ENCODE peak calls at places on chromosomes 6 and 20, in seven cellular contexts. One of them, this sample, is unnamed.

GRCh38 chr20:53763707-53764415 is 170.2 kb upstream of the ZNF217 start:
- DNase-seq in epithelial cell of esophagus: no peak
- DNase-seq in transverse colon: peak
- DNase-seq in AG04449: no peak
- DNase-seq in foreskin keratinocyte: no peak
- DNase-seq in fibroblast of lung: peak
- DNase-seq in NB4: no peak
- DNase-seq in this sample: no peak

GRCh38 chr6:34526241-34526972 is 29.7 kb downstream of the SPDEF start:
- DNase-seq in foreskin keratinocyte: no peak
- DNase-seq in transverse colon: no peak
- DNase-seq in NB4: peak
- DNase-seq in epithelial cell of esophagus: no peak
- DNase-seq in AG04449: no peak
- DNase-seq in fibroblast of lung: no peak
- DNase-seq in this sample: no peak

GRCh38 chr20:46900068-46900467 is 5.4 kb downstream of the EYA2 start:
- DNase-seq in epithelial cell of esophagus: no peak
- DNase-seq in AG04449: no peak
- DNase-seq in fibroblast of lung: no peak
- DNase-seq in NB4: peak
- DNase-seq in transverse colon: no peak
- DNase-seq in foreskin keratinocyte: no peak
- DNase-seq in this sample: no peak

GRCh38 chr6:106823732-106824351 is 150.7 kb downstream of the CD24 start:
- DNase-seq in NB4: no peak
- DNase-seq in transverse colon: peak
- DNase-seq in foreskin keratinocyte: no peak
- DNase-seq in fibroblast of lung: no peak
- DNase-seq in AG04449: no peak
- DNase-seq in epithelial cell of esophagus: peak
- DNase-seq in this sample: peak

GRCh38 chr20:2658414-2659354 is 5.3 kb downstream of the IDH3B start:
- DNase-seq in transverse colon: no peak
- DNase-seq in AG04449: no peak
- DNase-seq in NB4: peak
- DNase-seq in foreskin keratinocyte: no peak
- DNase-seq in fibroblast of lung: no peak
- DNase-seq in epithelial cell of esophagus: no peak
- DNase-seq in this sample: no peak

GRCh38 chr6:106608080-106608668 is 21.1 kb downstream of the RTN4IP1 start:
- DNase-seq in epithelial cell of esophagus: peak
- DNase-seq in AG04449: no peak
- DNase-seq in fibroblast of lung: peak
- DNase-seq in NB4: peak
- DNase-seq in foreskin keratinocyte: peak
- DNase-seq in transverse colon: peak
- DNase-seq in this sample: no peak

GRCh38 chr20:60477958-60478357 is 519.7 kb downstream of the CDH26 start:
- DNase-seq in AG04449: no peak
- DNase-seq in transverse colon: no peak
- DNase-seq in fibroblast of lung: no peak
- DNase-seq in foreskin keratinocyte: no peak
- DNase-seq in NB4: peak
- DNase-seq in epithelial cell of esophagus: no peak
- DNase-seq in this sample: no peak

GRCh38 chr20:24818056-24818455 is 131.0 kb upstream of the CST7 start:
- DNase-seq in NB4: no peak
- DNase-seq in AG04449: no peak
- DNase-seq in transverse colon: no peak
- DNase-seq in foreskin keratinocyte: no peak
- DNase-seq in epithelial cell of esophagus: no peak
- DNase-seq in fibroblast of lung: no peak
- DNase-seq in this sample: no peak

GRCh38 chr20:63863798-63864544 is 1.1 kb upstream of the TPD52L2 start:
- DNase-seq in transverse colon: peak
- DNase-seq in NB4: peak
- DNase-seq in fibroblast of lung: peak
- DNase-seq in foreskin keratinocyte: peak
- DNase-seq in epithelial cell of esophagus: peak
- DNase-seq in AG04449: no peak
- DNase-seq in this sample: peak

GRCh38 chr20:35283441-35284266 is 918 bp downstream of the EIF6 start:
- DNase-seq in fibroblast of lung: no peak
- DNase-seq in transverse colon: no peak
- DNase-seq in epithelial cell of esophagus: peak
- DNase-seq in NB4: peak
- DNase-seq in foreskin keratinocyte: no peak
- DNase-seq in AG04449: no peak
- DNase-seq in this sample: no peak

GRCh38 chr6:158781692-158782373 is 37.3 kb downstream of the EZR start:
- DNase-seq in AG04449: no peak
- DNase-seq in epithelial cell of esophagus: peak
- DNase-seq in transverse colon: peak
- DNase-seq in NB4: no peak
- DNase-seq in fibroblast of lung: no peak
- DNase-seq in foreskin keratinocyte: no peak
- DNase-seq in this sample: no peak

GRCh38 chr20:19993937-19994667 is 23.1 kb upstream of the NAA20 start:
- DNase-seq in NB4: no peak
- DNase-seq in foreskin keratinocyte: peak
- DNase-seq in transverse colon: no peak
- DNase-seq in fibroblast of lung: peak
- DNase-seq in epithelial cell of esophagus: peak
- DNase-seq in AG04449: no peak
- DNase-seq in this sample: no peak

GRCh38 chr6:36682328-36683144 is 4.0 kb downstream of the CDKN1A start:
- DNase-seq in NB4: peak
- DNase-seq in transverse colon: peak
- DNase-seq in fibroblast of lung: peak
- DNase-seq in AG04449: no peak
- DNase-seq in foreskin keratinocyte: peak
- DNase-seq in epithelial cell of esophagus: peak
- DNase-seq in this sample: no peak

GRCh38 chr6:117907600-117908245 is 659 bp downstream of the SLC35F1 start:
- DNase-seq in transverse colon: no peak
- DNase-seq in foreskin keratinocyte: no peak
- DNase-seq in NB4: no peak
- DNase-seq in epithelial cell of esophagus: peak
- DNase-seq in fibroblast of lung: no peak
- DNase-seq in AG04449: no peak
- DNase-seq in this sample: peak

GRCh38 chr6:111534366-111534765 is 51.3 kb upstream of the REV3L start:
- DNase-seq in AG04449: no peak
- DNase-seq in NB4: peak
- DNase-seq in transverse colon: peak
- DNase-seq in epithelial cell of esophagus: peak
- DNase-seq in fibroblast of lung: peak
- DNase-seq in foreskin keratinocyte: no peak
- DNase-seq in this sample: no peak

GRCh38 chr20:44967207-44967807 is 995 bp downstream of the STK4 start:
- DNase-seq in NB4: peak
- DNase-seq in foreskin keratinocyte: no peak
- DNase-seq in epithelial cell of esophagus: peak
- DNase-seq in transverse colon: peak
- DNase-seq in AG04449: no peak
- DNase-seq in fibroblast of lung: no peak
- DNase-seq in this sample: no peak

GRCh38 chr6:150143521-150144293 is 863 bp downstream of the PPP1R14C start:
- DNase-seq in transverse colon: peak
- DNase-seq in NB4: no peak
- DNase-seq in foreskin keratinocyte: no peak
- DNase-seq in epithelial cell of esophagus: no peak
- DNase-seq in fibroblast of lung: no peak
- DNase-seq in AG04449: no peak
- DNase-seq in this sample: peak

GRCh38 chr6:20693466-20694063 is 159.3 kb downstream of the CDKAL1 start:
- DNase-seq in fibroblast of lung: peak
- DNase-seq in epithelial cell of esophagus: peak
- DNase-seq in foreskin keratinocyte: no peak
- DNase-seq in AG04449: peak
- DNase-seq in NB4: peak
- DNase-seq in transverse colon: no peak
- DNase-seq in this sample: no peak

GRCh38 chr6:165877773-165878172 is 214.7 kb upstream of the PDE10A start:
- DNase-seq in epithelial cell of esophagus: no peak
- DNase-seq in AG04449: no peak
- DNase-seq in transverse colon: no peak
- DNase-seq in NB4: no peak
- DNase-seq in foreskin keratinocyte: no peak
- DNase-seq in fibroblast of lung: no peak
- DNase-seq in this sample: no peak

GRCh38 chr20:11810316-11811130 is 107.2 kb upstream of the BTBD3 start:
- DNase-seq in NB4: no peak
- DNase-seq in foreskin keratinocyte: peak
- DNase-seq in transverse colon: no peak
- DNase-seq in epithelial cell of esophagus: peak
- DNase-seq in AG04449: peak
- DNase-seq in fibroblast of lung: peak
- DNase-seq in this sample: no peak

DNA sequence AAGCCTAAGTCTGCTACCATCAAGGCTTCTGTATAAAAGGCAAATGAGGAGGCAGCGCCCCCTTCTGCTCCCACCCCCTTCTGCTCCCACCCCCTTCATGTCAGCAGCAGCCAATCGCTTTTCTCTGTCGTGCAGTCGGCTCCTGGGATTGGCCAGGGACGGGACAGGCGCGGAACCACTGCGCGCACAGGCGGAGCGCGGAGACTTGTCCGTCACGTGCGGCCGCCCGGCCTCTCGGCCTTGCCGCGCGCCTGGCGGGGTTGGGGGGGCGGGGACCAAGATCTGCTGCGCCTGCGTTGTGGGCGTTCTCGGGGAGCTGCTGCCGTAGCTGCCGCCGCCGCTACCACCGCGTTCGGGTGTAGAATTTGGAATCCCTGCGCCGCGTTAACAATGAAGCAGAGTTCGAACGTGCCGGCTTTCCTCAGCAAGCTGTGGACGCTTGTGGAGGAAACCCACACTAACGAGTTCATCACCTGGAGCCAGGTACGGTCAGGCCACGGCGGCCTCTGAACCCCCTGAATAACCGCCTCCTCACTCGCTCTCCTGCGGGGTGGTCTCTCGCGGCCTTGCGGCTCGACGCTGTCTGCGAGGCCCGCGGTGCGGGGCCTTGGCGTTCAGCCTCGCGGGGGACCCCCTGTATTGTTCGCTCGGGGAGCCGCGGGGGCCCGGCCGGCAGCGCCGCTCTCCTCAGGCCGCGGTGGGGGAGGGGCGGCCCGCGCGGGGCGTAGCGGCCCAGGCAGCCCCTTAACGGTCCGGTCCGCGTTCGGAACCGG is at the start of gene HSF2:
- DNase-seq in transverse colon: peak
- DNase-seq in AG04449: no peak
- DNase-seq in foreskin keratinocyte: peak
- DNase-seq in NB4: peak
- DNase-seq in epithelial cell of esophagus: peak
- DNase-seq in fibroblast of lung: peak
- DNase-seq in this sample: peak
- TF ChIP-seq CTCF in transverse colon: no peak
- TF ChIP-seq CTCF in AG04449: peak
- TF ChIP-seq CTCF in foreskin keratinocyte: peak
- TF ChIP-seq CTCF in NB4: no peak
- TF ChIP-seq CTCF in epithelial cell of esophagus: peak
- TF ChIP-seq CTCF in fibroblast of lung: peak
- TF ChIP-seq CTCF in this sample: peak

GRCh38 chr6:79536969-79537747 is at the start of gene LCA5:
- DNase-seq in fibroblast of lung: peak
- DNase-seq in AG04449: peak
- DNase-seq in foreskin keratinocyte: peak
- DNase-seq in NB4: peak
- DNase-seq in transverse colon: peak
- DNase-seq in epithelial cell of esophagus: peak
- DNase-seq in this sample: peak
- TF ChIP-seq CTCF in fibroblast of lung: no peak
- TF ChIP-seq CTCF in AG04449: no peak
- TF ChIP-seq CTCF in foreskin keratinocyte: no peak
- TF ChIP-seq CTCF in NB4: no peak
- TF ChIP-seq CTCF in transverse colon: no peak
- TF ChIP-seq CTCF in epithelial cell of esophagus: no peak
- TF ChIP-seq CTCF in this sample: no peak

DNA sequence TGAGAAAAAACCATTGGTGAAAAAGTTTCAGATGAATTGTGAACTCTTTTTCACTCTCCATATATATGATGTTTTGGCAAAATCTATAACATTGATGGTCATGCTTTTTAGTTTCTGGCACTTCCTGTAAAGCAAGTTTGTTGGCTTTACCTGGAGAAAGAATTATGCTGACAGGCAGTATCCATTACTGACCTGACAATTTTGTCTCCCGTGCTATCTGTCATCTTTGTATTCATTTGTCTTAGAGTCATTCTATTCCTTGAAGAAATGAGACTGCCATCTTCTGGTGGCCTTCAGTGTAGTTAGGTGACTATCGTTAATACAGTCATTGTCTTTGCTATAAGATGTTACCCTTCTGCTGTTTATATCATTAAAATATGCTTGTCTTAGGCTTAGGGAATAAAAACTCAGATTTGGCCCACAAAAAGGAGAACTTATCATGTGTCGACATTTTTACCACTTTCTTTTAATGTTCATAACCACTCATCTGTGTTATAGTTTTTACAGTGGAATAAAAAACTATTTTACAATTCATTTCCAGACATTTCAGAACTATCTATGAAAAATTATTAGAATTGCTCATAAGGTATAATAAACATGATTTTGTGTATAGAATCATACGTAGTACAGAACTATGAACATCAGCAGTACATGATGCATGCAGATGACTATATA is 707.0 kb downstream of the EPM2A start:
- DNase-seq in foreskin keratinocyte: no peak
- DNase-seq in NB4: peak
- DNase-seq in AG04449: no peak
- DNase-seq in fibroblast of lung: peak
- DNase-seq in epithelial cell of esophagus: peak
- DNase-seq in transverse colon: no peak
- DNase-seq in this sample: no peak
- TF ChIP-seq CTCF in foreskin keratinocyte: peak
- TF ChIP-seq CTCF in NB4: peak
- TF ChIP-seq CTCF in AG04449: peak
- TF ChIP-seq CTCF in fibroblast of lung: peak
- TF ChIP-seq CTCF in epithelial cell of esophagus: peak
- TF ChIP-seq CTCF in transverse colon: peak
- TF ChIP-seq CTCF in this sample: peak

DNA sequence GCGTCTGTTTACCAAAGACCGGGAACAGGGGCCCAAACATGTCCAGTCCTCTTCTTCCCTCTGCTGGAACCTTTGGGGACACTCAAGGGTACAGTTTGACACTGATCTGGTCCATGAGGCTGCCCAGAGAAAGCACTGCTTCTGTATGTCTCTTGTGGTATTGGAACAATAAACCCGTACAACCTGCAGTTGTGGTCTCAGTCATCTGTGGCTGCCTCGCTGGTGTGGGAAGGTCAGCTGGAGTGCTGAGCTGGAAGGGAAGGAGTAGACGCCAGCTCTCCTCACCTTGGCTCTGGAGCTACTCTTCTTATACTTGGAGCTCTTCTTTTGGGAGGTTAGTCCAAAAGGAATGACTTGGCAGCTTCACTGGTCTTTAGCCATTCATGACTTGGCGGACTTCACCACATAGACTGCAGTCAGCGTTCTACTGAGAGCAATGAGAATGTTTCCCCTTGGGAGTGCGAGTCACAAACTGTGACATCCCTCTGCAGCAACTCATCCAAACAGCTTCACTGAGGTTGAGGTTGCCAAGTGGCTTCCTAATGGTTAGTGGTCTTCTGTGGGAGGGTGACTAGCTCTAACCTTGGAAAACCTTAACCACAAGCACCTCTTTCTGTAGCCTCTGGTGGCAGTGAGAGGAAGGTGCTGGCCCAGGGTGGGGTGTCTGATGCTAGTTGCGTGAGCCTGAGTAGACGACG is 81.2 kb downstream of the ASXL1 start:
- DNase-seq in AG04449: peak
- DNase-seq in transverse colon: peak
- DNase-seq in foreskin keratinocyte: no peak
- DNase-seq in epithelial cell of esophagus: no peak
- DNase-seq in fibroblast of lung: peak
- DNase-seq in NB4: peak
- DNase-seq in this sample: no peak
- TF ChIP-seq CTCF in AG04449: no peak
- TF ChIP-seq CTCF in transverse colon: no peak
- TF ChIP-seq CTCF in foreskin keratinocyte: no peak
- TF ChIP-seq CTCF in epithelial cell of esophagus: no peak
- TF ChIP-seq CTCF in fibroblast of lung: peak
- TF ChIP-seq CTCF in NB4: peak
- TF ChIP-seq CTCF in this sample: no peak

This sample was measured in progenitor cell of endocrine pancreas.